ENCODE peak calls at places on chromosome 7, in eight cellular contexts. Y is SW480; A is activated effector memory CD4-positive, alpha-beta T cell treated with Interleukin-2 at 50 U/mL for 16 hours; G is GM06990; U is stimulated activated CD8-positive, alpha-beta memory T cell treated with anti-CD3 and anti-CD28 coated beads, Interleukin-7, amount 100 ng/mL, for 48 hours; O is aorta; N is nephron progenitor cell; F is GOT3. B is an unnamed sample.

GRCh38 chr7:74424291-74424880 is 29.3 kb upstream of the GTF2IRD1 start:
- DNase-seq in Y (no peak), A (no peak), G (no peak), U (no peak), O (no peak), N (no peak), F (no peak), B (no peak)

GRCh38 chr7:122217125-122217524 is 73.1 kb upstream of the AASS start:
- DNase-seq in Y (no peak), A (no peak), G (no peak), U (no peak), O (no peak), N (no peak), F (no peak), B (no peak)

GRCh38 chr7:21108182-21108581 is 319.7 kb upstream of the SP4 start:
- DNase-seq in Y (no peak), A (no peak), G (no peak), U (no peak), O (no peak), N (no peak), F (no peak), B (no peak)

GRCh38 chr7:115133248-115133647 is 211.4 kb downstream of the MDFIC start:
- DNase-seq in Y (no peak), A (no peak), G (no peak), U (no peak), O (no peak), N (no peak), F (no peak), B (no peak)

GRCh38 chr7:4247106-4247876 is 434.8 kb upstream of the FOXK1 start:
- DNase-seq in Y (no peak), A (no peak), G (no peak), U (no peak), O (no peak), N (no peak), F (no peak), B (no peak)

GRCh38 chr7:116863168-116863670 is 832 bp downstream of the CAPZA2 start:
- DNase-seq in Y (peak; percentile 33), A (no peak), G (no peak), U (no peak), O (no peak), N (peak; percentile 25), F (no peak), B (no peak)

GRCh38 chr7:157273208-157274202 is 63.3 kb upstream of the DNAJB6 start:
- DNase-seq in Y (peak; percentile 58), A (peak; percentile 42), G (peak; percentile 77), U (peak; percentile 34), O (peak; percentile 80), N (peak; percentile 80), F (peak; percentile 10), B (peak; percentile 32)

GRCh38 chr7:20998309-20998708 is 211.6 kb upstream of the SP8 start:
- DNase-seq in Y (peak; percentile 79), A (no peak), G (no peak), U (no peak), O (no peak), N (no peak), F (no peak), B (no peak)

GRCh38 chr7:101673951-101674350 is 44.9 kb upstream of the MYL10 start:
- DNase-seq in Y (peak; percentile 40), A (no peak), G (no peak), U (no peak), O (no peak), N (no peak), F (no peak), B (no peak)

GRCh38 chr7:128672927-128673517 is 930 bp downstream of the GARIN1A start:
- DNase-seq in Y (no peak), A (no peak), G (no peak), U (no peak), O (no peak), N (peak; percentile 41), F (no peak), B (no peak)

GRCh38 chr7:100799037-100799896 is 28.1 kb downstream of the EPHB4 start:
- DNase-seq in Y (peak; percentile 76), A (peak; percentile 9), G (peak; percentile 39), U (peak; percentile 17), O (peak; percentile 67), N (peak; percentile 47), F (no peak), B (peak; percentile 23)

GRCh38 chr7:70484255-70484654 is 647.7 kb upstream of the GALNT17 start:
- DNase-seq in Y (no peak), A (no peak), G (no peak), U (no peak), O (no peak), N (no peak), F (no peak), B (no peak)

GRCh38 chr7:6497637-6497905 is 49.8 kb upstream of the DAGLB start:
- DNase-seq in Y (no peak), A (no peak), G (no peak), U (no peak), O (no peak), N (no peak), F (no peak), B (no peak)

GRCh38 chr7:107147464-107148214 is 21.2 kb upstream of the HBP1 start:
- DNase-seq in Y (peak; percentile 44), A (no peak), G (no peak), U (no peak), O (no peak), N (no peak), F (no peak), B (no peak)

GRCh38 chr7:42768037-42768436 is 143.8 kb downstream of the C7orf25 start:
- DNase-seq in Y (no peak), A (no peak), G (no peak), U (no peak), O (no peak), N (no peak), F (no peak), B (no peak)

GRCh38 chr7:158124671-158125079 is 462.9 kb downstream of the PTPRN2 start:
- DNase-seq in Y (no peak), A (no peak), G (no peak), U (no peak), O (no peak), N (no peak), F (no peak), B (no peak)

GRCh38 chr7:147196476-147196875 is 1079.9 kb downstream of the CNTNAP2 start:
- DNase-seq in Y (no peak), A (no peak), G (no peak), U (no peak), O (no peak), N (no peak), F (no peak), B (no peak)

GRCh38 chr7:149217570-149217969 is 21.9 kb upstream of the ZNF212 start:
- DNase-seq in Y (no peak), A (no peak), G (no peak), U (no peak), O (no peak), N (no peak), F (no peak), B (no peak)

GRCh38 chr7:66886152-66886551 is 34.9 kb upstream of the TMEM248 start:
- DNase-seq in Y (no peak), A (no peak), G (no peak), U (no peak), O (no peak), N (no peak), F (no peak), B (no peak)

GRCh38 chr7:825386-825785 is 6.9 kb upstream of the SUN1 start:
- DNase-seq in Y (no peak), A (no peak), G (no peak), U (no peak), O (no peak), N (no peak), F (no peak), B (no peak)

GRCh38 chr7:102471791-102472125 is 7.0 kb downstream of the POLR2J start:
- DNase-seq in Y (no peak), A (no peak), G (peak; percentile 11), U (no peak), O (peak; percentile 24), N (no peak), F (no peak), B (no peak)

GRCh38 chr7:94239661-94240234 is 154.9 kb upstream of the COL1A2 start:
- DNase-seq in Y (no peak), A (no peak), G (no peak), U (no peak), O (peak; percentile 54), N (peak; percentile 14), F (no peak), B (no peak)

GRCh38 chr7:147509052-147509480 is 1081.5 kb upstream of the C7orf33 start:
- DNase-seq in Y (no peak), A (no peak), G (no peak), U (no peak), O (no peak), N (no peak), F (no peak), B (peak; percentile 15)

GRCh38 chr7:101688183-101688831 is 59.2 kb upstream of the MYL10 start:
- DNase-seq in Y (peak; percentile 62), A (peak; percentile 58), G (peak; percentile 83), U (peak; percentile 59), O (peak; percentile 85), N (peak; percentile 95), F (peak; percentile 19), B (no peak)

GRCh38 chr7:110881731-110882130 is 209.2 kb upstream of the LRRN3 start:
- DNase-seq in Y (no peak), A (no peak), G (no peak), U (no peak), O (no peak), N (no peak), F (no peak), B (no peak)

GRCh38 chr7:114660007-114660406 is 245.4 kb downstream of the FOXP2 start:
- DNase-seq in Y (no peak), A (no peak), G (no peak), U (no peak), O (no peak), N (no peak), F (no peak), B (no peak)

GRCh38 chr7:18976715-18977466 is 140.5 kb downstream of the TWIST1 start:
- DNase-seq in Y (no peak), A (no peak), G (no peak), U (no peak), O (no peak), N (no peak), F (no peak), B (no peak)

GRCh38 chr7:1137517-1138167 is 22.4 kb downstream of the ZFAND2A start:
- DNase-seq in Y (peak; percentile 59), A (no peak), G (no peak), U (no peak), O (no peak), N (no peak), F (no peak), B (no peak)

GRCh38 chr7:7157177-7157886 is 25.0 kb upstream of the C1GALT1 start:
- DNase-seq in Y (peak; percentile 93), A (peak; percentile 65), G (no peak), U (no peak), O (peak; percentile 47), N (no peak), F (no peak), B (peak; percentile 40)

GRCh38 chr7:10646249-10646648 is 327.4 kb upstream of the PHF14 start:
- DNase-seq in Y (no peak), A (no peak), G (no peak), U (no peak), O (no peak), N (no peak), F (no peak), B (no peak)

GRCh38 chr7:158028290-158028941 is 559.2 kb downstream of the PTPRN2 start:
- DNase-seq in Y (no peak), A (no peak), G (no peak), U (no peak), O (no peak), N (no peak), F (no peak), B (no peak)

GRCh38 chr7:73394416-73394815 is 39.2 kb upstream of the FZD9 start:
- DNase-seq in Y (no peak), A (no peak), G (no peak), U (no peak), O (no peak), N (no peak), F (no peak), B (no peak)

GRCh38 chr7:74412061-74412460 is 41.6 kb upstream of the GTF2IRD1 start:
- DNase-seq in Y (no peak), A (no peak), G (no peak), U (no peak), O (no peak), N (no peak), F (no peak), B (no peak)

GRCh38 chr7:50855526-50855925 is 72.8 kb upstream of the GRB10 start:
- DNase-seq in Y (no peak), A (no peak), G (no peak), U (no peak), O (no peak), N (no peak), F (no peak), B (no peak)

B was measured in AG09319.